ENCODE peak calls at places on chromosomes 12 and 14, in ten cellular contexts. U is IMR-90, G is fibroblast of lung, I is psoas muscle, Z is osteoblast, H is A673, B is Peyer's patch, E is AG04450, V is A549, F is pancreas. O is an unnamed sample.

GRCh38 chr14:64249363-64249762 is 44.8 kb downstream of the ESR2 start:
- DNase-seq in U (no peak), G (no peak), I (no peak), Z (no peak), H (no peak), B (no peak), E (no peak), V (no peak), F (no peak), O (no peak)

GRCh38 chr12:120666577-120667390 is 20.2 kb upstream of the MLEC start:
- DNase-seq in U (no peak), G (no peak), I (no peak), Z (no peak), H (no peak), B (no peak), E (no peak), V (no peak), F (no peak), O (no peak)

GRCh38 chr12:21438643-21439042 is 1.2 kb downstream of the PYROXD1 start:
- DNase-seq in U (peak), G (no peak), I (no peak), Z (no peak), H (no peak), B (no peak), E (no peak), V (no peak), F (no peak), O (no peak)

GRCh38 chr14:55721353-55721752 is 141.3 kb downstream of the KTN1 start:
- DNase-seq in U (peak), G (peak), I (no peak), Z (no peak), H (peak), B (no peak), E (no peak), V (no peak), F (no peak), O (no peak)

GRCh38 chr12:12336049-12336411 is 14.0 kb downstream of the MANSC1 start:
- DNase-seq in U (no peak), G (peak), I (no peak), Z (no peak), H (no peak), B (no peak), E (no peak), V (no peak), F (peak), O (no peak)

GRCh38 chr14:104582649-104583048 is 3.1 kb downstream of the C14orf180 start:
- DNase-seq in U (no peak), G (no peak), I (peak), Z (no peak), H (no peak), B (no peak), E (no peak), V (no peak), F (no peak), O (no peak)

GRCh38 chr12:108425238-108425795 is 86.2 kb upstream of the CMKLR1 start:
- DNase-seq in U (no peak), G (no peak), I (no peak), Z (peak), H (no peak), B (no peak), E (no peak), V (no peak), F (no peak), O (no peak)

GRCh38 chr12:109087250-109087649 is 6.0 kb downstream of the ALKBH2 start:
- DNase-seq in U (no peak), G (no peak), I (no peak), Z (no peak), H (no peak), B (no peak), E (no peak), V (no peak), F (peak), O (no peak)

GRCh38 chr12:79643821-79644220 is 46.9 kb downstream of the PAWR start:
- DNase-seq in U (no peak), G (no peak), I (no peak), Z (no peak), H (no peak), B (no peak), E (no peak), V (no peak), F (no peak), O (no peak)

GRCh38 chr14:51989293-51990234 is at the start of gene RTRAF:
- DNase-seq in U (peak), G (peak), I (peak), Z (peak), H (peak), B (peak), E (peak), V (peak), F (peak), O (peak)

GRCh38 chr14:52640137-52640536 is 55.2 kb downstream of the ERO1A start:
- DNase-seq in U (no peak), G (no peak), I (no peak), Z (no peak), H (no peak), B (no peak), E (no peak), V (no peak), F (no peak), O (no peak)

GRCh38 chr14:34052658-34053014 is 101.8 kb upstream of the EGLN3 start:
- DNase-seq in U (no peak), G (peak), I (no peak), Z (no peak), H (no peak), B (no peak), E (no peak), V (no peak), F (no peak), O (no peak)

GRCh38 chr12:123118397-123118945 is 32.4 kb downstream of the PITPNM2 start:
- DNase-seq in U (peak), G (no peak), I (no peak), Z (no peak), H (no peak), B (no peak), E (peak), V (no peak), F (no peak), O (no peak)

GRCh38 chr12:19757317-19757877 is 318.1 kb downstream of the AEBP2 start:
- DNase-seq in U (peak), G (peak), I (no peak), Z (peak), H (peak), B (no peak), E (no peak), V (no peak), F (no peak), O (no peak)

GRCh38 chr12:31362759-31363415 is 36.9 kb upstream of the SINHCAF start:
- DNase-seq in U (no peak), G (no peak), I (no peak), Z (peak), H (no peak), B (peak), E (no peak), V (no peak), F (no peak), O (no peak)

GRCh38 chr14:58572092-58572853 is 65.5 kb upstream of the DACT1 start:
- DNase-seq in U (peak), G (peak), I (no peak), Z (peak), H (peak), B (no peak), E (peak), V (peak), F (no peak), O (no peak)

GRCh38 chr12:14903386-14904098 is 17.9 kb upstream of the MGP start:
- DNase-seq in U (no peak), G (no peak), I (no peak), Z (no peak), H (no peak), B (no peak), E (no peak), V (no peak), F (no peak), O (no peak)

GRCh38 chr12:14906114-14906513 is 20.5 kb upstream of the MGP start:
- DNase-seq in U (no peak), G (no peak), I (no peak), Z (no peak), H (no peak), B (no peak), E (no peak), V (no peak), F (no peak), O (no peak)

GRCh38 chr12:14905269-14906004 is 19.8 kb upstream of the MGP start:
- DNase-seq in U (no peak), G (peak), I (no peak), Z (no peak), H (no peak), B (no peak), E (no peak), V (no peak), F (no peak), O (no peak)

GRCh38 chr12:14902465-14902864 is 16.8 kb upstream of the MGP start:
- DNase-seq in U (peak), G (peak), I (no peak), Z (no peak), H (peak), B (no peak), E (no peak), V (no peak), F (no peak), O (no peak)

DNA sequence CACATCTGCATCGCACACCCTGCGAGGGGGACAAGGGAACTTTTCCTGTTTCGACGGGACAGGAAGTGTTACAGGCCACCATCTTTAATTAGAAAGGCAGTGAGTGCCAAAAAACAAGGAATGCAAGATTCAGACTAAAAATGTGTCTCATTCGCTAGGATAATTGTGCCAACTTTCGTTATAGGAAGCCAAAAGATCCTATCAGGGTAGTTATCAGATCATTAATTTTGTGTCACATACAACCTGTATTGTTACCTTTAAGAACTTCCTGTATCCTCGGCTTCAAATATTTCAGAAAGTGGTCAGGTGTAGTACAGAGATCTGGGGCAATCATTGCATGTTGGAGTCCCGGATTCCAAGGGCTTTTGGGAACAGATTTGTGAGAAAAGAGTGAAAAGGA is 19.2 kb upstream of the MGP start:
- DNase-seq in U (no peak), G (no peak), I (no peak), Z (no peak), H (no peak), B (no peak), E (no peak), V (no peak), F (no peak), O (no peak)
- H3K27ac ChIP-seq in U (no peak), G (no peak), I (no peak), Z (no peak), H (no peak), B (no peak), E (no peak), V (no peak), F (peak), O (no peak)

GRCh38 chr12:131901431-131902331 is 7.3 kb downstream of the ULK1 start:
- DNase-seq in U (no peak), G (no peak), I (peak), Z (peak), H (no peak), B (no peak), E (no peak), V (no peak), F (peak), O (peak)
- H3K27ac ChIP-seq in U (no peak), G (no peak), I (peak), Z (no peak), H (peak), B (no peak), E (no peak), V (no peak), F (no peak), O (peak)

DNA sequence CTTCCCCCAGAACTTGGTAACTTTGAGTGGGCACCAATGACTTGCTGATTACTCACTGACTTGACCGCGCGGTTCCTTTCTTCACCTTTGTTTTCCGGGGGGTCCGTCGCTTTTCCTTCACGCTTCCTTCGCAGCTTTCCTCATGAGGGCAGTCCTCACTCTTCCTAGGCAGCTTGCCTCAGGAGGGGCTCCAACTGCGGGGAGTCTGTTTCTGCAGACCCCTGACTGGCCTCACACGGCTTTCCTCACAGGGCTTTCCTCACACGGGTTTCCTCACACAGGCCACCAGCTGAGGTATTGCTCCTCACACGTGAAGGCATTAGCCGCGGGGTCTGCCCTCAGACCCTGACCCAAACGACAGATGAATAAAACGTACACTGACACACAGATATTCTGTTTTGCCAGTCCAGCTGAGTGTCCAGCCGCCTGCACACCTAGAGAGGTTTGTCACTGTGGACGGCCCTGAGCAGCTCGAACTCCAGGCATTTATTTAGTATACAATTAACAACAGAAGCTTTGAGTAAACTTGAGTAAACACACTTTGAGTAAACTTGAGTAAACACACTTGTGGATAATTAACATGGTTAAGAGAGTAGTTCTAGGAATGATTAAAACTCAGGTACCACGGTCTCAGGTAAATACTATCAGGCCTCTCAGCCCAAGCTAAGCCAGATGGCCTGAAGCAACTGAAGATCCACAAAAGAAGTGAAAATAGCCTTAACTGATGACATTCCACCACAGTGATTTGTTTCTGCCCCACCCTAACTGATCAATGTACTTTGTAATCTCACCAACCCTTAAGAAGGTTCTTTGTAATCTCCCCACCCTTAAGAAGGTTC is 16.1 kb upstream of the LYZ start:
- DNase-seq in U (no peak), G (no peak), I (no peak), Z (peak), H (no peak), B (no peak), E (no peak), V (no peak), F (no peak), O (no peak)
- H3K27ac ChIP-seq in U (no peak), G (no peak), I (no peak), Z (no peak), H (no peak), B (peak), E (no peak), V (no peak), F (peak), O (no peak)

GRCh38 chr12:55683676-55684075 is 24.0 kb downstream of the ITGA7 start:
- DNase-seq in U (no peak), G (no peak), I (no peak), Z (no peak), H (no peak), B (no peak), E (no peak), V (no peak), F (no peak), O (no peak)
- H3K27ac ChIP-seq in U (no peak), G (no peak), I (peak), Z (no peak), H (no peak), B (no peak), E (no peak), V (no peak), F (no peak), O (no peak)

GRCh38 chr12:2826721-2827515 is 7.9 kb downstream of the NRIP2 start:
- DNase-seq in U (no peak), G (peak), I (peak), Z (peak), H (no peak), B (no peak), E (no peak), V (no peak), F (no peak), O (no peak)
- H3K27ac ChIP-seq in U (no peak), G (no peak), I (no peak), Z (no peak), H (no peak), B (no peak), E (no peak), V (no peak), F (no peak), O (no peak)

DNA sequence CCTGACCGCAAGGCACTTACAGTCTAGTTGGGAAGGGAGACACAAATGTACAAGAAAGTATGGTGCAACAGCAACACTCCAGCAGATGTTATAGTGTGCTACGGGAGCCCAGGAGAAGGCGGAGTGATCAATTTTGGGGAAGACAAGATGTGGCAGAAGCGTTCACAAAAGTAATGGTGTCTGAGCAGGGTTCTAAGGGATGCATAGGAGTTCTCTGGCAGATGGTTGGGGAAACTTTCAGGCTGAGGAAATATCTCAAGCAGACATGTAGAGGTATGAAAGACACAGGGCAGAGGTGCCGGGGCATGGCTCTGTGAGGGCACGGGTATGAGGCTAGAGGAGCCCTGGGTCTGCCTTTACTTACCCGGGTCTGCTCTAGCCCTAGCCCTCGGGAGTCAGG is 5.1 kb upstream of the TNFRSF1A start:
- DNase-seq in U (no peak), G (no peak), I (no peak), Z (no peak), H (no peak), B (no peak), E (no peak), V (no peak), F (no peak), O (no peak)
- H3K27ac ChIP-seq in U (no peak), G (no peak), I (no peak), Z (no peak), H (no peak), B (peak), E (no peak), V (peak), F (peak), O (no peak)

GRCh38 chr14:103524002-103524785 is 1.6 kb upstream of the CKB start:
- DNase-seq in U (no peak), G (no peak), I (no peak), Z (peak), H (no peak), B (no peak), E (no peak), V (no peak), F (no peak), O (no peak)

GRCh38 chr14:103521438-103521961 is 1.1 kb downstream of the CKB start:
- DNase-seq in U (no peak), G (no peak), I (no peak), Z (no peak), H (peak), B (no peak), E (no peak), V (no peak), F (no peak), O (no peak)

GRCh38 chr14:103523583-103523969 is 946 bp upstream of the CKB start:
- DNase-seq in U (no peak), G (no peak), I (no peak), Z (peak), H (no peak), B (no peak), E (no peak), V (no peak), F (no peak), O (no peak)

GRCh38 chr14:103522028-103522581 is 525 bp downstream of the CKB start:
- DNase-seq in U (no peak), G (no peak), I (peak), Z (peak), H (no peak), B (no peak), E (no peak), V (no peak), F (no peak), O (peak)

DNA sequence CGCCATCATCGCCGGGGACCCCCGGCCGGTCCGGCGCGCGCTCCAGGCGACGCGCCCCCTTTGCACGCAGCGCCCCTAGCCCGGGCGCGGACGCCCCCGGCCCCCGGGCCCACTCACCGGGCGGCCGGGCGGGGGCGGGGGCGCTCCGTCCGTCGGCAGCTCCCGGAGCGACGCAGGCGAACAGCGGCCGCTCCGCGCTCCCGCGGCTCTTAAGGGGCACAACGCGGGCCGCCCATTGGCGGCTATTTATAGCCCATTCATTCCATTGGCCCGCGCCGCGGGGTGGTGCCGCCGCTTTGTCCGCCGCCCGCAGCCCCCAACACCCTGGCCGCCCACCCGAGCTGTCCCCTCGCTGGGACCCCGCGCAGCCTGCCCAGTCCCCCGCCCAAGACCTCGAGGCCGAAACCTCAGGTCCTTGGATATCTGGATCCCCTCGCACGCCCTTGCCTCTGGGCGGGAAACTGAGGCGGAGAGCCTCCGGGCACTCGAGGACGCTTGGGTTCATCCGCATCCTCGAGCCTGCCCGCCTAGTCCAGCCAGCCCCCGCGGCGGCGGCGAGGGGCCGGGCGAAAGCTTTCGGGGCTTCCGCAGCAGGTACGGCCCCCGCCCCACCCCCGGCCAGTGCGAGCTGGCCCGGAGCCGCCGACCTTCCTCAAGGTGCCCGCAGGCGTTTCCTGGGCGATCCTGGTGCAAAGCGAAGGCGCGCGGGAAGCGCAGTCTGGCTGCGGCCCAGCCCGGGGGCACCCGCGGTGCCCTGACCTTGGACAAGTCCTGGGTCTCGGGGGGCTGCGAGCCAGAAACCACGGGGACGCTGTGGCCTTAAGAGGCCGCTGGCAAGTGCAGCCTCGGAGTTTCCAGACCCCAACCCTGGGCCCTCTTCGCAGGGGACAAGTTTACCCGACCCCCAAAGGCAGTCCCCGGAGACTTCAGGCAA is at the start of gene CKB:
- DNase-seq in U (peak), G (peak), I (peak), Z (peak), H (peak), B (no peak), E (no peak), V (peak), F (no peak), O (no peak)
- H3K27ac ChIP-seq in U (no peak), G (no peak), I (no peak), Z (no peak), H (peak), B (peak), E (no peak), V (peak), F (peak), O (peak)

GRCh38 chr14:61063461-61063860 is 82.4 kb downstream of the SLC38A6 start:
- DNase-seq in U (no peak), G (no peak), I (no peak), Z (no peak), H (no peak), B (no peak), E (no peak), V (no peak), F (no peak), O (no peak)

GRCh38 chr14:61064866-61065265 is 83.8 kb downstream of the SLC38A6 start:
- DNase-seq in U (no peak), G (no peak), I (no peak), Z (no peak), H (no peak), B (no peak), E (no peak), V (no peak), F (no peak), O (no peak)

GRCh38 chr14:61064210-61064609 is 83.2 kb downstream of the SLC38A6 start:
- DNase-seq in U (no peak), G (no peak), I (no peak), Z (no peak), H (peak), B (no peak), E (no peak), V (no peak), F (no peak), O (no peak)

GRCh38 chr14:61065671-61066070 is 84.6 kb downstream of the SLC38A6 start:
- DNase-seq in U (no peak), G (no peak), I (no peak), Z (no peak), H (no peak), B (no peak), E (no peak), V (no peak), F (no peak), O (no peak)
- H3K27ac ChIP-seq in U (no peak), G (no peak), I (no peak), Z (no peak), H (no peak), B (no peak), E (no peak), V (no peak), F (no peak), O (no peak)

O was measured in RWPE2.